ENCODE peak calls at places on chromosome 3, in nine cellular contexts. L is fibroblast of lung, P is colonic mucosa, X is HCT116, Y is GM12878, K is IMR-90, Q is kidney, H is endodermal cell, W is H1. U is an unnamed sample.

GRCh38 chr3:41026394-41027177 is 172.7 kb upstream of the CTNNB1 start:
- DNase-seq in K (peak; percentile 65), W (no peak), P (peak; percentile 34), H (peak; percentile 54), L (peak; percentile 57), Q (peak; percentile 82), X (no peak), Y (no peak), U (no peak)

GRCh38 chr3:37907906-37908305 is 46.2 kb downstream of the CTDSPL start:
- DNase-seq in H (no peak), Q (no peak), X (no peak), Y (peak; percentile 84), L (no peak), K (no peak), W (no peak), P (no peak), U (peak; percentile 97)

GRCh38 chr3:142987080-142987700 is 14.2 kb upstream of the U2SURP start:
- DNase-seq in Y (no peak), H (no peak), K (peak; percentile 55), Q (no peak), W (no peak), P (no peak), X (no peak), L (peak; percentile 65), U (peak; percentile 71)

GRCh38 chr3:53665606-53666005 is 171.2 kb downstream of the CACNA1D start:
- DNase-seq in H (no peak), K (no peak), Y (no peak), L (no peak), P (no peak), Q (no peak), X (no peak), W (no peak), U (no peak)

GRCh38 chr3:126889276-126890201 is 93.4 kb upstream of the PLXNA1 start:
- DNase-seq in W (no peak), Y (no peak), P (no peak), Q (no peak), X (no peak), L (no peak), K (no peak), H (no peak), U (no peak)

GRCh38 chr3:174206607-174207192 is 652.4 kb upstream of the NAALADL2 start:
- DNase-seq in X (no peak), K (no peak), H (peak; percentile 48), W (no peak), L (no peak), Y (no peak), P (no peak), Q (no peak), U (no peak)

GRCh38 chr3:56720836-56721235 is 37.8 kb upstream of the TASOR start:
- DNase-seq in P (no peak), K (no peak), L (no peak), X (no peak), W (no peak), Q (no peak), H (no peak), Y (no peak), U (no peak)

GRCh38 chr3:17741621-17742091 is 775 bp downstream of the TBC1D5 start:
- DNase-seq in P (no peak), X (no peak), W (no peak), H (no peak), K (no peak), Y (no peak), Q (no peak), L (peak; percentile 73), U (no peak)

GRCh38 chr3:71026634-71027578 is 556.6 kb downstream of the FOXP1 start:
- DNase-seq in X (no peak), Q (no peak), W (no peak), L (peak; percentile 61), K (no peak), H (no peak), P (no peak), Y (no peak), U (no peak)

GRCh38 chr3:14234197-14235002 is 55.8 kb downstream of the LSM3 start:
- DNase-seq in W (no peak), P (peak; percentile 82), Y (no peak), H (no peak), L (peak; percentile 77), X (no peak), K (peak; percentile 50), Q (peak; percentile 89), U (no peak)

GRCh38 chr3:20194793-20195460 is 8.9 kb upstream of the SGO1 start:
- DNase-seq in P (no peak), W (no peak), X (no peak), Q (no peak), L (no peak), H (no peak), K (peak; percentile 8), Y (no peak), U (no peak)

GRCh38 chr3:55805169-55805568 is 318.1 kb upstream of the WNT5A start:
- DNase-seq in P (no peak), H (no peak), L (no peak), W (no peak), Y (no peak), K (no peak), X (no peak), Q (no peak), U (no peak)

GRCh38 chr3:127761101-127761802 is 61.1 kb downstream of the MGLL start:
- DNase-seq in P (no peak), H (no peak), L (no peak), K (no peak), Y (no peak), X (no peak), Q (peak; percentile 66), W (no peak), U (no peak)

GRCh38 chr3:88509582-88509981 is 359.8 kb downstream of the C3orf38 start:
- DNase-seq in P (no peak), K (no peak), Q (no peak), L (no peak), X (no peak), W (no peak), Y (no peak), H (no peak), U (no peak)

GRCh38 chr3:13461169-13462124 is 18.7 kb upstream of the HDAC11 start:
- DNase-seq in X (peak; percentile 66), K (peak; percentile 36), L (peak; percentile 37), Q (peak; percentile 77), P (peak; percentile 67), W (peak; percentile 97), Y (no peak), H (peak; percentile 96), U (peak; percentile 88)

GRCh38 chr3:66267031-66267430 is 46.2 kb downstream of the SLC25A26 start:
- DNase-seq in K (no peak), W (no peak), H (no peak), X (no peak), L (no peak), P (no peak), Y (no peak), Q (no peak), U (no peak)

DNA sequence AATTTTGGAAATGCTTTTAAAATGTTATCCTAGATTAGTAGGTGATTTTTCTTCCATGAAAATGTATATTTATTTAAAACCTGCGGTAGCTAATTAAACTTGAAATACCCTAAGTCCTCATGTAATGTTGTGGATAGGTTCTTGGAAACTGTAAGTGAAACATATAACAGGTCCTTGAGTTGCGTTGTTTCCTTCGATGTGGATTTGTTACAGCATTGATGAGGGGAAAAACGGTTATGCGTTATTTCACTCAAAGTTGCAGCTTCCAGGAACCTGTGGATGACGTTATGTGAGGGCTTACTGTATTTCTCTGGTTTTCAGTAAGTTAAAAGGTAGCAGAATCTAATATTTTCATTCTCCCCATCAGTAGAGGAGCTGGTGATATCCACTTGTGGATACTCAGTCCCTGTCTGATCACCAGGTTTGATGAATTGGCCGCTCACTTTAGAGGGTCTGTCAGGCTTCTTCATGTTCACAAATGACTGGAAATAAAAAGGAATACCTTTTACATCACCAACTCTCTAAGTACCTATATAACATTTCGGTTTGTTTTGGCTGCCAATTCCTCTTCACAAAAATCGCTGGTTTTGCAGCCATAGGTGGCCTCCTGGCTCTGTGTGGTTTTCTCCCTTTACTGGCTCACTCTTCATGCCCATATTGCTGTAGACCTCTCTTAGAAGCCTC is 112.4 kb downstream of the FNDC3B start:
- DNase-seq in Y (no peak), H (no peak), K (no peak), P (no peak), L (no peak), Q (no peak), W (no peak), X (no peak), U (no peak)
- H3K4me1 ChIP-seq in Y (peaks cover 41% of the 10 kb centered on the region), H (peaks cover 21% of the 10 kb centered on the region), K (peaks cover 22% of the 10 kb centered on the region), P (peaks cover 9% of the 10 kb centered on the region), L (peaks cover 22% of the 10 kb centered on the region), Q (peaks cover 22% of the 10 kb centered on the region), W (peaks cover 30% of the 10 kb centered on the region), X (peaks cover 60% of the 10 kb centered on the region), U (peaks cover 46% of the 10 kb centered on the region)

GRCh38 chr3:29481969-29482767 is 201.3 kb downstream of the RBMS3 start:
- DNase-seq in W (no peak), Q (no peak), Y (no peak), X (no peak), H (no peak), K (no peak), L (no peak), P (no peak), U (no peak)
- TF ChIP-seq CTCF in W (no peak), Q (no peak), Y (no peak), X (no peak), H (no peak), K (no peak), L (no peak), P (no peak), U (no peak)

DNA sequence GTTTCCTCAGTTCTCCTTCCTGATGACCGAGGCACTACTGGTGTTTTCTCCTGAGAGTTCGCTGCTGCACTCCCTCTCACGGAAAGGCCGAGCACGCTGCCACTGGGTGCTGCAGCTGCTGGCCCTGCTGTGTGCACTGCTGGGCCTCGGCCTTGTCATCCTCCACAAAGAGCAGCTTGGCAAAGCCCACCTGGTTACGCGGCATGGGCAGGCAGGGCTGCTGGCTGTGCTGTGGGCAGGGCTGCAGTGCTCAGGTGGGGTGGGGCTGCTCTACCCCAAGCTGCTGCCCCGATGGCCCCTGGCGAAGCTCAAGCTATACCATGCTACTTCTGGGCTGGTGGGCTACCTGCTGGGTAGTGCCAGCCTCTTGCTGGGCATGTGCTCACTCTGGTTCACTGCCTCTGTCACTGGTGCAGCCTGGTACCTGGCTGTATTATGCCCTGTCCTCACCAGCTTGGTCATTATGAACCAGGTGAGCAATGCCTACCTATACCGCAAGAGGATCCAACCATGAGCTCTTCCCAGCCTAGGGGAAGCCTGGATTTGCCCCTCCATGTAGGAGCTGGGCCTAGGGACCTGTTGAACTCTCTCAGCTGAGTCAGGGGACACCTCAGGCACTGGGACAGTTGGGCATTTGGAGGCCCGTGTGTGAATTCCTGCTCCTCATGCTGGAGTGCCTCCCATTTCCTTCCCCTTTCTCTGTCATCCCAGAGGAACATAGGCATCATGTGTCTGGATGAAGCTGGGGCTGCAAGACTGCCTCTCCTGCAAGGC is 2.8 kb downstream of the CYB561D2 start:
- DNase-seq in H (no peak), L (no peak), K (no peak), Y (no peak), Q (no peak), P (no peak), X (no peak), W (no peak), U (no peak)
- H3K9ac ChIP-seq in H (no peak overlapping the region), L (no peak overlapping the region), K (no peak overlapping the region), Y (no peak overlapping the region), Q (no peak overlapping the region), P (no peak overlapping the region), X (no peak overlapping the region), W (no peak overlapping the region), U (no peak overlapping the region)

DNA sequence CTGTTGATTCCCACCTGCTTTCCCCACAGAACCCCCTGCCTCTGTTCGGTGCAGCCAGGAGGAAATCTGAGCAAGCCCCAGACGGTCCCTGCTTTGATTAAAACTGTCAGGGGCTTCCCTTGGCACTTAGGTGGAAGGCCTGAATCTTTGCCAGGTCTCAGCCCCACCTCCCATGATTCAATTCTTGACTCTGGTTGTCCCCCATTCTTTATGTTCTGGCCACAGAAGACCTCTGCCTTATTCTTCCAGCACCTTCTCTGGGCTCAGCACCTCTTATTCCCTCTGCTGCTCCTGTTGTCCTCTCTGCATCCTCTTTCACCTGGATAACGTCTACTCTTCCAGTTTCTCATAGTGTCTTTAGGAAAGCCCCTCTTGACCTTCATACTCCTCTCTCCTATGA is 349.4 kb downstream of the PTPRG start:
- DNase-seq in X (no peak), P (no peak), K (no peak), L (no peak), Y (no peak), H (no peak), Q (no peak), W (no peak), U (no peak)
- H3K4me1 ChIP-seq in X (no peaks in the 10 kb centered on the region), P (no peaks in the 10 kb centered on the region), K (no peaks in the 10 kb centered on the region), L (no peaks in the 10 kb centered on the region), Y (peaks cover 4% of the 10 kb centered on the region), H (peaks cover 3% of the 10 kb centered on the region), Q (no peaks in the 10 kb centered on the region), W (peaks cover 5% of the 10 kb centered on the region), U (no peaks in the 10 kb centered on the region)

U was measured in MM.1S.